ENCODE peak calls at places on chromosomes 12 and 14, in four cellular contexts. O is endothelial cell, I is ovary, P is heart right ventricle. J is an unnamed sample.

GRCh38 chr12:108129017-108129812 is at the start of gene WSCD2:
- DNase-seq in I (peak), O (peak), P (peak), J (peak)

GRCh38 chr14:76951149-76951548 is 77.4 kb downstream of the IRF2BPL start:
- DNase-seq in I (no peak), O (no peak), P (no peak), J (no peak)

GRCh38 chr12:107236824-107237467 is 143.6 kb upstream of the CRY1 start:
- DNase-seq in O (no peak), I (no peak), P (no peak), J (no peak)

GRCh38 chr14:79395061-79395460 is 816.2 kb downstream of the DIO2 start:
- DNase-seq in P (no peak), O (no peak), I (no peak), J (no peak)

GRCh38 chr14:54189358-54190354 is 207.2 kb upstream of the CDKN3 start:
- DNase-seq in P (no peak), I (no peak), O (no peak), J (no peak)

GRCh38 chr14:101109347-101109638 is 205.8 kb upstream of the RTL1 start:
- DNase-seq in P (no peak), O (no peak), I (no peak), J (no peak)

GRCh38 chr14:57957441-57957840 is 91.5 kb upstream of the SLC35F4 start:
- DNase-seq in O (no peak), I (no peak), P (no peak), J (no peak)

GRCh38 chr12:2692156-2692555 is 102.6 kb upstream of the FKBP4 start:
- DNase-seq in P (no peak), O (no peak), I (no peak), J (no peak)

GRCh38 chr12:68331500-68331868 is 678 bp downstream of the MDM1 start:
- DNase-seq in O (no peak), I (no peak), P (no peak), J (no peak)

GRCh38 chr12:109020750-109021380 is at the start of gene SVOP:
- DNase-seq in P (peak), O (peak), I (peak), J (no peak)

GRCh38 chr12:13218641-13219040 is 22.1 kb downstream of the EMP1 start:
- DNase-seq in O (no peak), P (no peak), I (no peak), J (no peak)

GRCh38 chr14:79451601-79452000 is 759.7 kb downstream of the DIO2 start:
- DNase-seq in P (no peak), I (no peak), O (no peak), J (no peak)

GRCh38 chr14:23327947-23328744 is 6.9 kb downstream of the PABPN1 start:
- DNase-seq in O (peak), P (no peak), I (peak), J (no peak)

GRCh38 chr12:111211910-111212757 is 156.8 kb downstream of the PHETA1 start:
- DNase-seq in I (no peak), P (no peak), O (peak), J (no peak)

GRCh38 chr12:83823386-83824045 is 1089.1 kb downstream of the SLC6A15 start:
- DNase-seq in P (peak), I (no peak), O (peak), J (no peak)

GRCh38 chr14:84859116-84859515 is 670.8 kb upstream of the FLRT2 start:
- DNase-seq in I (no peak), O (no peak), P (no peak), J (no peak)

GRCh38 chr14:60090864-60091519 is 731 bp upstream of the PCNX4 start:
- DNase-seq in P (peak), O (no peak), I (peak), J (peak)

GRCh38 chr14:70567791-70568190 is 32.7 kb downstream of the MED6 start:
- DNase-seq in O (peak), I (no peak), P (no peak), J (no peak)

GRCh38 chr14:53955234-53955556 is 1.4 kb downstream of the BMP4 start:
- DNase-seq in P (no peak), I (no peak), O (no peak), J (no peak)

GRCh38 chr12:49651855-49652254 is 28.5 kb downstream of the PRPF40B start:
- DNase-seq in P (no peak), I (no peak), O (no peak), J (no peak)

GRCh38 chr12:28698541-28698940 is 450.5 kb upstream of the FAR2 start:
- DNase-seq in O (no peak), I (no peak), P (no peak), J (no peak)

GRCh38 chr12:101877816-101878811 is 734 bp downstream of the DRAM1 start:
- DNase-seq in I (no peak), P (peak), O (no peak), J (peak)

GRCh38 chr14:102445066-102445465 is 64.5 kb downstream of the ANKRD9 start:
- DNase-seq in P (no peak), O (no peak), I (no peak), J (no peak)

GRCh38 chr12:75706786-75707605 is 195.6 kb upstream of the KRR1 start:
- DNase-seq in O (no peak), I (no peak), P (no peak), J (no peak)